ENCODE peak calls at places on chromosomes 6 and 20, in ten cellular contexts. E, T, M, V, P, Q, O, K, W and S are unnamed samples.

GRCh38 chr6:26392932-26393636 is 9.0 kb upstream of the BTN3A1 start:
- DNase-seq in E (no peak), Q (no peak), M (peak), K (peak), V (no peak), P (no peak), W (no peak), T (no peak), O (peak), S (no peak)

GRCh38 chr6:27617700-27618689 is 145.1 kb upstream of the ZNF184 start:
- DNase-seq in O (no peak), E (no peak), W (peak), V (no peak), Q (no peak), T (no peak), P (no peak), K (peak), M (no peak), S (no peak)

GRCh38 chr20:10447028-10447427 is 11.9 kb downstream of the SLX4IP start:
- DNase-seq in E (peak), T (peak), O (peak), P (peak), K (peak), Q (no peak), V (no peak), W (no peak), M (peak), S (no peak)

GRCh38 chr20:4613718-4614620 is 107.7 kb upstream of the PRND start:
- DNase-seq in O (no peak), Q (no peak), E (peak), K (peak), P (no peak), M (no peak), V (peak), W (peak), T (peak), S (peak)

GRCh38 chr6:170178561-170179477 is 112.1 kb downstream of the DLL1 start:
- DNase-seq in K (no peak), V (peak), P (no peak), T (no peak), O (no peak), E (no peak), Q (no peak), W (peak), M (peak), S (no peak)

GRCh38 chr6:70413829-70414494 is 654 bp downstream of the FAM135A start:
- DNase-seq in T (no peak), V (no peak), K (peak), O (no peak), P (no peak), E (no peak), W (peak), M (peak), Q (no peak), S (no peak)

GRCh38 chr6:3455121-3455489 is 1.7 kb downstream of the SLC22A23 start:
- DNase-seq in V (no peak), M (no peak), P (no peak), E (no peak), K (peak), Q (no peak), T (no peak), W (no peak), O (no peak), S (no peak)

GRCh38 chr20:46975976-46976375 is 81.3 kb downstream of the EYA2 start:
- DNase-seq in W (no peak), E (no peak), O (no peak), V (no peak), M (no peak), P (no peak), T (no peak), Q (no peak), K (no peak), S (no peak)

GRCh38 chr6:16761469-16762264 is 407 bp upstream of the ATXN1 start:
- DNase-seq in E (no peak), T (no peak), O (peak), V (peak), Q (peak), P (peak), W (peak), K (peak), M (peak), S (peak)

GRCh38 chr20:53609501-53610445 is 16.1 kb upstream of the ZNF217 start:
- DNase-seq in Q (no peak), K (peak), P (no peak), T (no peak), V (no peak), O (peak), E (peak), M (no peak), W (peak), S (no peak)

GRCh38 chr20:10217517-10218410 is 866 bp upstream of the SNAP25 start:
- DNase-seq in E (peak), Q (no peak), P (no peak), W (peak), M (peak), O (no peak), K (no peak), T (no peak), V (no peak), S (peak)

GRCh38 chr20:50717974-50718761 is 13.2 kb upstream of the PARD6B start:
- DNase-seq in V (no peak), M (no peak), K (no peak), O (no peak), T (no peak), E (no peak), P (no peak), W (peak), Q (no peak), S (no peak)

GRCh38 chr20:50308513-50309279 is 118.1 kb downstream of the CEBPB start:
- DNase-seq in E (peak), T (no peak), M (peak), Q (no peak), K (peak), O (peak), V (peak), W (peak), P (no peak), S (peak)

GRCh38 chr20:54172532-54172855 is 1.3 kb downstream of the CYP24A1 start:
- DNase-seq in P (no peak), O (no peak), V (no peak), W (no peak), K (no peak), E (no peak), T (no peak), Q (no peak), M (no peak), S (no peak)

GRCh38 chr6:2718334-2719052 is 32.2 kb downstream of the MYLK4 start:
- DNase-seq in O (no peak), E (no peak), T (no peak), M (no peak), K (no peak), W (no peak), P (no peak), V (no peak), Q (no peak), S (no peak)

GRCh38 chr20:50563133-50563944 is 53.2 kb downstream of the PTPN1 start:
- DNase-seq in Q (no peak), K (no peak), T (no peak), M (no peak), O (no peak), V (no peak), W (no peak), E (no peak), P (no peak), S (no peak)

GRCh38 chr6:53985361-53985760 is 125.9 kb upstream of the MLIP start:
- DNase-seq in T (no peak), M (no peak), K (no peak), P (no peak), Q (no peak), E (no peak), O (no peak), W (no peak), V (no peak), S (no peak)

GRCh38 chr6:92132446-92132845 is 1286.9 kb downstream of the EPHA7 start:
- DNase-seq in T (no peak), O (no peak), E (no peak), P (no peak), K (no peak), Q (no peak), V (no peak), W (no peak), M (no peak), S (no peak)

GRCh38 chr6:164507197-164507957 is 802.0 kb downstream of the C6orf118 start:
- DNase-seq in O (no peak), V (no peak), P (no peak), T (peak), K (peak), Q (no peak), W (peak), E (no peak), M (no peak), S (no peak)

GRCh38 chr6:106085984-106086832 is at the start of gene PRDM1:
- DNase-seq in O (peak), V (peak), M (peak), P (peak), W (peak), T (peak), E (no peak), Q (peak), K (peak), S (peak)

GRCh38 chr20:64146301-64146935 is 17.8 kb upstream of the MYT1 start:
- DNase-seq in M (peak), E (no peak), V (no peak), W (no peak), P (no peak), O (no peak), T (no peak), K (no peak), Q (no peak), S (no peak)

GRCh38 chr6:1382883-1383728 is 6.3 kb upstream of the FOXF2 start:
- DNase-seq in W (peak), P (no peak), T (no peak), V (no peak), M (no peak), K (no peak), E (no peak), O (no peak), Q (no peak), S (no peak)

GRCh38 chr6:167565884-167566491 is 241.1 kb downstream of the TTLL2 start:
- DNase-seq in O (no peak), P (no peak), Q (no peak), E (no peak), T (no peak), K (peak), W (no peak), V (peak), M (no peak), S (peak)

GRCh38 chr6:81614292-81614691 is 138.2 kb downstream of the TENT5A start:
- DNase-seq in T (no peak), O (no peak), K (no peak), V (no peak), M (no peak), Q (no peak), E (no peak), W (peak), P (no peak), S (no peak)

GRCh38 chr20:10370091-10370887 is 63.7 kb downstream of the MKKS start:
- DNase-seq in E (no peak), K (no peak), M (no peak), W (no peak), O (no peak), P (no peak), V (no peak), Q (no peak), T (no peak), S (no peak)

GRCh38 chr20:8777866-8778265 is 291.0 kb upstream of the PLCB4 start:
- DNase-seq in W (no peak), P (no peak), E (no peak), K (no peak), Q (no peak), O (no peak), T (no peak), M (no peak), V (no peak), S (no peak)

GRCh38 chr20:32359633-32360332 is 1.7 kb downstream of the ASXL1 start:
- DNase-seq in O (no peak), P (no peak), K (peak), T (no peak), V (no peak), Q (no peak), W (no peak), E (peak), M (peak), S (no peak)

GRCh38 chr6:41286544-41287346 is at the start of gene TREM1:
- DNase-seq in O (peak), K (no peak), Q (no peak), E (no peak), M (no peak), T (no peak), P (no peak), V (peak), W (peak), S (no peak)
- TF ChIP-seq POLR2AphosphoS5 in O (peak), K (no peak), Q (no peak), E (no peak), M (no peak), T (no peak), P (no peak), V (peak), W (no peak), S (no peak)

GRCh38 chr6:136761227-136761922 is 30.9 kb downstream of the MAP3K5 start:
- DNase-seq in K (peak), P (no peak), Q (no peak), O (no peak), V (no peak), W (no peak), T (no peak), E (no peak), M (peak), S (peak)
- TF ChIP-seq POLR2AphosphoS5 in K (no peak), P (no peak), Q (no peak), O (no peak), V (no peak), W (no peak), T (peak), E (no peak), M (no peak), S (no peak)

DNA sequence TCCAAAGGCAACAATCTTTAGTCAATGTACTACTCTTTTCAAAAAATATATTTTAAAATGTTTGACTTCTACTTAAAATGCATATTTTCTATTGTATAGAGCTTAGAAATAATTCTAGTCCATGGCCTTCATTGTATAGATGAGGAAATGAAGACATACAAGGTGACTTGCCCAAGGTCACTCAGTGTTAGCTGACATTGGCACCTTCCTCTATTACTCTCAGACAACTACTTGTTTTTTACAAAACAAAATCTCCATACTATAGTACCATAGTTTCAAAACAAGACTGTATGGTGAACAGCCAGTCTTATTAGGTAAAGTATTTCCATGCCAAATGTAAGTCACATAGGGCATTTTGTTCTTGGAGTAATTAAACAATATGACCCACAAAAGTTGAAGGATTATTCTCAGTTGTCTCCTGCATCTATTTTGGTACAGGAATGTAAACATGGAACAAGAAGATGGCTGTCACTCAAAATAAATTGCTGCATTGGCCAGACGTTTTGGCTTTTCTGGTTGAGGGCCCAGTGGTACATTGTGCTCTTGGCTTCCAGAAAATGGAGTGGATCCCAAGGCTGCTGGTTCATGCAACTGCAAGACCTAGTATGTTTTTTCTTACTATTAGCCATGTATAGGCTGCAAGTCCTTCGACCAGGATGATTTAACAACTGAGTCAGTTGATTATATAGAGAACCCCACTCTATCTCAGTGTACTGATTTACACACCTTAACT is 54.3 kb upstream of the NOX3 start:
- DNase-seq in O (no peak), Q (no peak), K (no peak), M (no peak), W (no peak), P (no peak), E (no peak), V (no peak), T (no peak), S (no peak)
- TF ChIP-seq POLR2AphosphoS5 in O (no peak), Q (no peak), K (no peak), M (no peak), W (no peak), P (no peak), E (no peak), V (no peak), T (no peak), S (no peak)

GRCh38 chr6:149897015-149897697 is 757 bp downstream of the RAET1E start:
- DNase-seq in O (no peak), V (peak), E (no peak), K (no peak), P (no peak), W (no peak), T (no peak), Q (no peak), M (no peak), S (peak)
- TF ChIP-seq POLR2AphosphoS5 in O (no peak), V (peak), E (no peak), K (no peak), P (no peak), W (no peak), T (no peak), Q (no peak), M (peak), S (peak)

DNA sequence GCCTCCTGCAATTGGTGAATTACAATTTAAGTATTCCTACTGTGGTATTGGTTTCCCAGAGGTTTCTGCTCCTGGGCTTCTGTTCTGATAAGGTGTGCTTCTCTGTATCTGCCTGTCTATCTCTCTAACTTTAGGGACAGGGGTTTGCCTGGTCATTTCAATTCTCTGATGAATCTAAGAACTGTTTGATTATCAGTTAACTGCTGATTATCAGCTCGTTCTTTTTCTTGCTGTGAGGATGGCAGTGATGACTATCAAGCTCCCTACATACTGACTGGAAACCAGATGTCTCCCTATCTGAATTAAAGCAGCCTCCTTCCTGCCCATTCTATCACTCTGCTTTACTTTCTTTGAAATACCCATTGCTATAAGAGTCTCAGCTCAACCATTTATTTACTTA is 120.5 kb downstream of the INSM1 start:
- DNase-seq in O (no peak), V (no peak), Q (no peak), E (no peak), K (no peak), P (no peak), M (no peak), T (no peak), W (no peak), S (no peak)
- TF ChIP-seq POLR2AphosphoS5 in O (no peak), V (no peak), Q (no peak), E (no peak), K (no peak), P (no peak), M (no peak), T (no peak), W (no peak), S (no peak)

DNA sequence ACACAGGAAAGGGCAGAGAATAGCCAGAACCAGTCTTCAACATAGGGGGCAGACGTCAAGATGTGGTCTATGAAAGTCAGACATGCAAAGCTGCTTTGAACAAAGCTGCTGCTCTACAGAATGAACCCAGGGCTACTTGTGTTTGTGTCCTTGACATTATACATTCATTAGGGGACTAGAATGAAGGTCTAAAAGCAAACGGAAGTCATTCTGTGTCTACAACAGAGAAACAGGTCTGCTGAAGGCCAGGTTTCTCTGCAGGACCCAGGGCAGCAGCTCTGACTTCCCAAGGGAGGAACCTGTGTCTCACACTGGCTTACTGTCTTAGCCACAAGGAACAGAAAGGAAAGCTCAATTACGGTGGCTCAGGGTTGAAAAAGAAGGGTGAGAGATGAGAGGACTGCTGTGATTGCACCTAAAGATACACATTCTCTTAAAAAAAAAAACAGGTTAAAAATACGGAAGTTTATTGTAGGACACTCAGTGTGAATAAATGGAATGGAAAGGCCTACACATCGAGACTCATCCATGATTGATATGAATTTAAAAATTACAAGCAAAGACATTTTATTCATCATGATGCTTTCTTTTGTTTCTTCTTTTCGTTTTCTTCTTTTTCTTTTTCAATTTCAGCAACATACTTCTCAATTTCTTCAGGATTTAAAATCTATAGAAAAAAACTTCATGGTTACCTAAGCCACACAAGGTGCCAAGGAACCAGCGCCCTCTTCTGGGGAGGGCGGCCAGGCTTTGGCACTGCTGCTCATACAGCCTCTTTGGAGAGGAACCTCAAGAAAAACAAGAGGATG is 6.7 kb downstream of the PSMA7 start:
- DNase-seq in Q (no peak), O (no peak), E (no peak), K (peak), P (no peak), T (no peak), W (peak), V (no peak), M (peak), S (peak)
- TF ChIP-seq POLR2AphosphoS5 in Q (no peak), O (no peak), E (no peak), K (no peak), P (no peak), T (no peak), W (no peak), V (peak), M (no peak), S (no peak)

GRCh38 chr6:131226465-131226864 is 91.2 kb downstream of the AKAP7 start:
- DNase-seq in W (no peak), V (no peak), O (no peak), P (no peak), Q (no peak), T (no peak), E (no peak), K (no peak), M (no peak), S (no peak)

GRCh38 chr6:131225959-131226358 is 90.7 kb downstream of the AKAP7 start:
- DNase-seq in W (no peak), Q (no peak), K (no peak), E (no peak), V (no peak), M (no peak), T (no peak), O (no peak), P (no peak), S (no peak)

GRCh38 chr6:131222773-131223172 is 87.5 kb downstream of the AKAP7 start:
- DNase-seq in W (no peak), K (no peak), Q (no peak), V (no peak), O (no peak), M (no peak), P (no peak), T (no peak), E (no peak), S (no peak)

GRCh38 chr6:131231103-131231502 is 95.8 kb downstream of the AKAP7 start:
- DNase-seq in V (no peak), E (no peak), Q (no peak), W (no peak), K (no peak), T (no peak), O (no peak), M (no peak), P (no peak), S (no peak)

GRCh38 chr6:131225127-131225526 is 89.9 kb downstream of the AKAP7 start:
- DNase-seq in Q (no peak), M (no peak), P (no peak), W (no peak), V (no peak), E (no peak), O (no peak), K (no peak), T (no peak), S (no peak)
- TF ChIP-seq POLR2AphosphoS5 in Q (no peak), M (no peak), P (no peak), W (no peak), V (no peak), E (no peak), O (no peak), K (no peak), T (no peak), S (no peak)

GRCh38 chr6:157269261-157269794 is 54.0 kb downstream of the TMEM242 start:
- DNase-seq in K (no peak), P (no peak), O (no peak), V (no peak), Q (no peak), M (no peak), T (no peak), W (no peak), E (no peak), S (no peak)
- TF ChIP-seq POLR2AphosphoS5 in K (no peak), P (no peak), O (no peak), V (peak), Q (no peak), M (no peak), T (no peak), W (no peak), E (no peak), S (peak)

GRCh38 chr6:158646023-158646888 is 1.7 kb upstream of the DYNLT1 start:
- DNase-seq in Q (no peak), V (peak), O (no peak), E (no peak), P (no peak), T (no peak), W (no peak), M (no peak), K (no peak), S (no peak)

GRCh38 chr6:158645064-158646022 is 800 bp upstream of the DYNLT1 start:
- DNase-seq in Q (no peak), M (no peak), V (peak), K (no peak), E (no peak), O (no peak), W (no peak), P (no peak), T (no peak), S (no peak)

GRCh38 chr6:158647501-158647900 is 2.4 kb upstream of the SYTL3 start:
- DNase-seq in T (no peak), O (no peak), K (no peak), Q (no peak), V (peak), W (no peak), M (no peak), E (no peak), P (no peak), S (no peak)

GRCh38 chr6:158648682-158649131 is 1.1 kb upstream of the SYTL3 start:
- DNase-seq in V (peak), W (no peak), T (peak), M (no peak), K (no peak), Q (no peak), O (no peak), E (no peak), P (no peak), S (no peak)

GRCh38 chr6:158649289-158650143 is at the start of gene SYTL3:
- DNase-seq in V (peak), W (no peak), E (no peak), K (no peak), Q (no peak), P (no peak), O (peak), M (no peak), T (peak), S (no peak)
- TF ChIP-seq POLR2AphosphoS5 in V (peak), W (no peak), E (no peak), K (no peak), Q (no peak), P (peak), O (no peak), M (no peak), T (peak), S (no peak)